ENCODE peak calls at places on chromosome 11, in ten cellular contexts. A is body of pancreas, O is MM.1S, T is lung, K is lower lobe of right lung, G is endodermal cell, F is psoas muscle, N is right lobe of liver, Z is SJSA1, M is SK-N-SH. J is an unnamed sample.

GRCh38 chr11:45860348-45860747 is 13.1 kb downstream of the CRY2 start:
- DNase-seq in A (no peak), O (no peak), T (no peak), K (no peak), G (no peak), F (no peak), N (no peak), Z (no peak), M (no peak), J (no peak)

GRCh38 chr11:85740464-85741400 is 54.7 kb upstream of the CCDC89 start:
- DNase-seq in A (no peak), O (no peak), T (no peak), K (no peak), G (no peak), F (no peak), N (no peak), Z (no peak), M (no peak), J (no peak)

GRCh38 chr11:14065692-14066091 is 103.2 kb downstream of the SPON1 start:
- DNase-seq in A (no peak), O (no peak), T (no peak), K (no peak), G (no peak), F (no peak), N (no peak), Z (no peak), M (no peak), J (no peak)

GRCh38 chr11:14388352-14388751 is 29.4 kb upstream of the RRAS2 start:
- DNase-seq in A (no peak), O (no peak), T (no peak), K (no peak), G (no peak), F (no peak), N (no peak), Z (no peak), M (no peak), J (no peak)

GRCh38 chr11:111586305-111586915 is 15.8 kb upstream of the SIK2 start:
- DNase-seq in A (peak; percentile 40), O (peak; percentile 64), T (no peak), K (no peak), G (no peak), F (no peak), N (no peak), Z (no peak), M (peak; percentile 27), J (peak; percentile 63)

GRCh38 chr11:16047073-16047472 is 309.3 kb downstream of the SOX6 start:
- DNase-seq in A (no peak), O (no peak), T (no peak), K (no peak), G (peak; percentile 69), F (no peak), N (no peak), Z (no peak), M (no peak), J (no peak)

GRCh38 chr11:95599959-95600586 is 189.5 kb downstream of the FAM76B start:
- DNase-seq in A (no peak), O (no peak), T (no peak), K (no peak), G (no peak), F (no peak), N (no peak), Z (no peak), M (peak; percentile 1), J (no peak)

GRCh38 chr11:22521226-22521625 is 104.4 kb downstream of the FANCF start:
- DNase-seq in A (no peak), O (no peak), T (no peak), K (no peak), G (no peak), F (no peak), N (no peak), Z (no peak), M (no peak), J (peak; percentile 87)

GRCh38 chr11:62223095-62223494 is 14.6 kb downstream of the SCGB2A1 start:
- DNase-seq in A (no peak), O (no peak), T (no peak), K (no peak), G (no peak), F (no peak), N (no peak), Z (no peak), M (no peak), J (no peak)

GRCh38 chr11:127693686-127694085 is 693.1 kb upstream of the KIRREL3 start:
- DNase-seq in A (no peak), O (no peak), T (no peak), K (no peak), G (no peak), F (no peak), N (no peak), Z (no peak), M (no peak), J (peak; percentile 1)

GRCh38 chr11:23336961-23337360 is 476.7 kb upstream of the CCDC179 start:
- DNase-seq in A (no peak), O (no peak), T (no peak), K (no peak), G (no peak), F (no peak), N (no peak), Z (no peak), M (no peak), J (no peak)

GRCh38 chr11:11465280-11465679 is 112.2 kb upstream of the CSNK2A3 start:
- DNase-seq in A (no peak), O (no peak), T (no peak), K (no peak), G (no peak), F (no peak), N (no peak), Z (no peak), M (no peak), J (no peak)

GRCh38 chr11:11459578-11459977 is 106.5 kb upstream of the CSNK2A3 start:
- DNase-seq in A (no peak), O (peak; percentile 78), T (no peak), K (no peak), G (no peak), F (no peak), N (no peak), Z (no peak), M (no peak), J (no peak)

GRCh38 chr11:11464555-11464954 is 111.5 kb upstream of the CSNK2A3 start:
- DNase-seq in A (no peak), O (no peak), T (no peak), K (no peak), G (no peak), F (no peak), N (no peak), Z (no peak), M (no peak), J (peak; percentile 14)

GRCh38 chr11:11461473-11461872 is 108.4 kb upstream of the CSNK2A3 start:
- DNase-seq in A (no peak), O (no peak), T (no peak), K (no peak), G (no peak), F (peak; percentile 74), N (no peak), Z (no peak), M (no peak), J (no peak)

DNA sequence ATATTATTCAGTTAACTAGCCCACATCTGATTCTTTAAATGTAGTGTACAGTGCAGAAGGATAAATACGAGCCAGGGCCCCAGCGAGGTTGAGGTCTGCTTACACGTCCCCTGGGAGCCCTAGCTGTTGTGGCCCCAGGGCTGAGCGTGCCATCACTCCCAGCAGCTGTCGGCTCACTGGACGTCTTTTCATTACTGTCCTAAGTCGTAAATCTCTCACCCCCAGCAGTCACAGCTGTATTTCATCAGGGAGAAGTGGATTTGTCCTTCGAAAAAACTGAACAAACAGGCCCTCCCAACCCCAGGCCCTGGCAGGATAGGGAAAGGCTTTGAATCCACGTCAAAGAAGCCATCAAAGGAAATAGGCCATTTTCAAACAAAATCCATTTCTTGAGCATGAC is 110.3 kb upstream of the CSNK2A3 start:
- DNase-seq in A (no peak), O (no peak), T (no peak), K (no peak), G (no peak), F (no peak), N (no peak), Z (peak; percentile 18), M (peak; percentile 76), J (no peak)
- H3K27me3 ChIP-seq in A (no peaks in the 10 kb centered on the region), O (no peaks in the 10 kb centered on the region), T (no peaks in the 10 kb centered on the region), K (no peaks in the 10 kb centered on the region), G (no peaks in the 10 kb centered on the region), F (no peaks in the 10 kb centered on the region), N (no peaks in the 10 kb centered on the region), Z (no peaks in the 10 kb centered on the region), M (no peaks in the 10 kb centered on the region), J (no peaks in the 10 kb centered on the region)

GRCh38 chr11:110243804-110244203 is 52.6 kb downstream of the RDX start:
- DNase-seq in A (no peak), O (no peak), T (no peak), K (no peak), G (no peak), F (no peak), N (no peak), Z (no peak), M (no peak), J (peak; percentile 22)

DNA sequence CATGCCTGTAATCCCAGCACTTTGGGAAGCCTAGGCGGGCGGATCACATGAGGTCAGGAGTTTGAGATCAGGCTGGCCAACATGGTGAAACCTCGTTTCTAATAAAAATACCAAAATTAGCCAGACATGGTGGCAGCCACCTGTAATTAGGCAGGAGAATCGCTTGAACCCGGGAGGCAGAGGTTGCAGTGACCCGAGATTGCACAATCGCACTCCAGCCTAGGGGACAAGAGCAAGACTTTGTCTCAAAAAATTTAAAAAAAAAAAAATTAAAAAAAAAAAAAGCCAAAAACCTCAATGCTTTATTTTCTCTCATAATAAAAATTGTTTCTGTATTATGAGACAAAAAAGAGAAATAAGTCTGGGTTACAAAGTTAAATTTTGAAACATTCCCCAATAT is 54.2 kb downstream of the RDX start:
- DNase-seq in A (no peak), O (no peak), T (no peak), K (no peak), G (no peak), F (no peak), N (no peak), Z (no peak), M (no peak), J (no peak)
- H3K36me3 ChIP-seq in A (peaks cover 3% of the 10 kb centered on the region), O (peaks cover 3% of the 10 kb centered on the region), T (peaks cover 6% of the 10 kb centered on the region), K (peaks cover 52% of the 10 kb centered on the region), G (peaks cover 90% of the 10 kb centered on the region), F (peaks cover 49% of the 10 kb centered on the region), N (no peaks in the 10 kb centered on the region), Z (peaks cover 27% of the 10 kb centered on the region), M (peaks cover 55% of the 10 kb centered on the region), J (peaks cover 3% of the 10 kb centered on the region)

GRCh38 chr11:44338721-44339529 is 29.0 kb upstream of the ALX4 start:
- DNase-seq in A (no peak), O (no peak), T (no peak), K (no peak), G (no peak), F (no peak), N (no peak), Z (no peak), M (no peak), J (no peak)
- H3K27me3 ChIP-seq in A (peaks cover 9% of the 10 kb centered on the region), O (peaks cover 11% of the 10 kb centered on the region), T (peaks cover 9% of the 10 kb centered on the region), K (peaks cover 64% of the 10 kb centered on the region), G (peaks cover 61% of the 10 kb centered on the region), F (peaks cover 48% of the 10 kb centered on the region), N (no peaks in the 10 kb centered on the region), Z (peaks cover 33% of the 10 kb centered on the region), M (peaks cover 11% of the 10 kb centered on the region), J (peaks cover 19% of the 10 kb centered on the region)

DNA sequence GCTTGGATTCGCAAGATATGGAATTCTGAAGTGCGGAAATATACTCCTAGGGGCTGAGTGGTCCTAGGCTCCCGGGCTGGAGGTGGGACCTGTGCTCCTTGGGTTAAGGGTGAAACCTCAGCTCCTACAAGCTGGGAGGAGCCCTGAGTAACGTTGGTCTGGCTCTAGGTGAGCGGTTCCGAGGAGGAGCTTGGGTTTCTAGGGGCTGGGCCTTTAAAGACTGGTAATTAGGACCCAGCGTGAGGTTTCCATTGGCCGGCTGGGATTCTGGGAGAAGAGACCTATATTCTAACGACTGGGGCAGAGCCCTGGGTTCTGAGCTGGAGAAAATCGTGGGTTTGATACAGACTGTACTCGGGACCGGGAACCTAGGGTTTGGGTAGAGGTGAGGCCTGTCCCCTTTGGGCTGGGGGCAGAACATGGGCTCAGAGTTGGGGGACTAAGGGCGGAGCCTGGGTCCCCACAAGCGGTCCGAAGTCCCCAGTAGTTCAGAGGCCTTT is 882 bp upstream of the MAP4K2 start:
- DNase-seq in A (no peak), O (no peak), T (no peak), K (no peak), G (peak; percentile 87), F (no peak), N (peak; percentile 47), Z (no peak), M (no peak), J (no peak)
- H3K36me3 ChIP-seq in A (no peaks in the 10 kb centered on the region), O (no peaks in the 10 kb centered on the region), T (peaks cover 16% of the 10 kb centered on the region), K (peaks cover 26% of the 10 kb centered on the region), G (peaks cover 31% of the 10 kb centered on the region), F (peaks cover 46% of the 10 kb centered on the region), N (no peaks in the 10 kb centered on the region), Z (peaks cover 67% of the 10 kb centered on the region), M (no peaks in the 10 kb centered on the region), J (peaks cover 13% of the 10 kb centered on the region)

J was measured in bronchial epithelial cell.